ENCODE peak calls at places on chromosomes 11 and 22, in six cellular contexts. O is stimulated activated CD4-positive, alpha-beta T cell treated with anti-CD3 and anti-CD28 coated beads, Interleukin-15, amount 100 ng/mL, for 1 hour; J is DMS153; S is RPMI7951; M is cardiac muscle cell; G is HCT116. K is an unnamed sample.

GRCh38 chr22:19169002-19169946 is 9.3 kb downstream of the SLC25A1 start:
- DNase-seq in O (no peak), J (no peak), S (no peak), M (peak), G (no peak), K (no peak)

GRCh38 chr11:57777969-57778317 is 16.3 kb downstream of the CTNND1 start:
- DNase-seq in O (no peak), J (no peak), S (peak), M (peak), G (no peak), K (no peak)

GRCh38 chr11:128361451-128362020 is 225.8 kb downstream of the ETS1 start:
- DNase-seq in O (no peak), J (peak), S (peak), M (peak), G (no peak), K (no peak)

GRCh38 chr11:33976351-33977199 is 75.0 kb upstream of the CAPRIN1 start:
- DNase-seq in O (no peak), J (no peak), S (no peak), M (peak), G (no peak), K (no peak)

GRCh38 chr11:111582881-111583280 is 19.4 kb upstream of the SIK2 start:
- DNase-seq in O (no peak), J (no peak), S (no peak), M (no peak), G (no peak), K (no peak)

GRCh38 chr11:43508511-43508918 is 149.8 kb downstream of the TTC17 start:
- DNase-seq in O (no peak), J (no peak), S (peak), M (peak), G (no peak), K (no peak)

GRCh38 chr11:35035894-35036408 is 103.0 kb upstream of the CD44 start:
- DNase-seq in O (no peak), J (peak), S (peak), M (peak), G (no peak), K (no peak)

GRCh38 chr22:44845191-44845590 is 92.8 kb downstream of the ARHGAP8 start:
- DNase-seq in O (no peak), J (no peak), S (no peak), M (no peak), G (no peak), K (no peak)